ENCODE peak calls at places on chromosomes 6 and 20, in four cellular contexts. T is OCI-LY7, G is MM.1S, P is GM23248. B is an unnamed sample. For H3K36me3 and H3K79me2, the result is how much of the 10 kb centered on the place peaks cover.

GRCh38 chr6:125787791-125788190 is 3.0 kb upstream of the NCOA7 start:
- DNase-seq in T (peak), G (no peak), P (peak), B (no peak)

GRCh38 chr20:13220857-13221297 is at the start of gene ISM1:
- DNase-seq in T (no peak), G (peak), P (peak), B (peak)

GRCh38 chr6:2729921-2730320 is 20.8 kb downstream of the MYLK4 start:
- DNase-seq in T (no peak), G (no peak), P (no peak), B (no peak)

GRCh38 chr6:83914953-83915352 is 55.5 kb downstream of the CYB5R4 start:
- DNase-seq in T (no peak), G (no peak), P (no peak), B (no peak)

GRCh38 chr20:38897267-38897666 is 28.9 kb upstream of the FAM83D start:
- DNase-seq in T (no peak), G (no peak), P (no peak), B (no peak)

GRCh38 chr6:18515767-18516166 is 128.6 kb downstream of the RNF144B start:
- DNase-seq in T (no peak), G (no peak), P (peak), B (no peak)

GRCh38 chr20:8795404-8795803 is 273.5 kb upstream of the PLCB4 start:
- DNase-seq in T (no peak), G (peak), P (no peak), B (no peak)

GRCh38 chr6:88232753-88233152 is 66.6 kb upstream of the CNR1 start:
- DNase-seq in T (no peak), G (no peak), P (no peak), B (no peak)

GRCh38 chr20:37976862-37977261 is 56.4 kb downstream of the TTI1 start:
- DNase-seq in T (peak), G (no peak), P (no peak), B (peak)

GRCh38 chr6:75170666-75171065 is 35.2 kb downstream of the COL12A1 start:
- DNase-seq in T (no peak), G (no peak), P (peak), B (no peak)

GRCh38 chr6:83590413-83590812 is 78.1 kb downstream of the PRSS35 start:
- DNase-seq in T (no peak), G (no peak), P (peak), B (no peak)

GRCh38 chr6:9514146-9514545 is 900.7 kb downstream of the TFAP2A start:
- DNase-seq in T (no peak), G (no peak), P (no peak), B (no peak)

GRCh38 chr20:57577679-57578475 is 17.0 kb downstream of the PCK1 start:
- DNase-seq in T (no peak), G (no peak), P (no peak), B (no peak)

GRCh38 chr6:1388081-1388926 is 1.1 kb upstream of the FOXF2 start:
- DNase-seq in T (no peak), G (no peak), P (no peak), B (peak)

GRCh38 chr6:152206072-152206818 is 398.8 kb downstream of the ESR1 start:
- DNase-seq in T (peak), G (no peak), P (peak), B (peak)

GRCh38 chr6:106053484-106053883 is 32.7 kb upstream of the PRDM1 start:
- DNase-seq in T (no peak), G (no peak), P (no peak), B (no peak)

GRCh38 chr6:166946125-166946524 is 10.2 kb downstream of the RNASET2 start:
- DNase-seq in T (no peak), G (no peak), P (no peak), B (no peak)
- H3K36me3 ChIP-seq in T (half or more), G (under half), P (under half), B (under half)

GRCh38 chr20:6038256-6038655 is 15.6 kb downstream of the LRRN4 start:
- DNase-seq in T (no peak), G (no peak), P (no peak), B (peak)
- TF ChIP-seq EZH2phosphoT487 in T (no peak), G (no peak), P (no peak), B (no peak)

GRCh38 chr20:50813801-50814200 is 18.9 kb downstream of the BCAS4 start:
- DNase-seq in T (peak), G (no peak), P (no peak), B (no peak)

GRCh38 chr20:50813101-50813643 is 18.3 kb downstream of the BCAS4 start:
- DNase-seq in T (peak), G (no peak), P (no peak), B (no peak)

GRCh38 chr20:50806126-50806768 is 11.4 kb downstream of the BCAS4 start:
- DNase-seq in T (no peak), G (no peak), P (no peak), B (no peak)

GRCh38 chr20:50810842-50811241 is 16.0 kb downstream of the BCAS4 start:
- DNase-seq in T (peak), G (no peak), P (no peak), B (no peak)

GRCh38 chr20:50810063-50810462 is 15.2 kb downstream of the BCAS4 start:
- DNase-seq in T (peak), G (no peak), P (peak), B (no peak)
- H3K79me2 ChIP-seq in T (half or more), G (under half), P (under half), B (under half)

DNA sequence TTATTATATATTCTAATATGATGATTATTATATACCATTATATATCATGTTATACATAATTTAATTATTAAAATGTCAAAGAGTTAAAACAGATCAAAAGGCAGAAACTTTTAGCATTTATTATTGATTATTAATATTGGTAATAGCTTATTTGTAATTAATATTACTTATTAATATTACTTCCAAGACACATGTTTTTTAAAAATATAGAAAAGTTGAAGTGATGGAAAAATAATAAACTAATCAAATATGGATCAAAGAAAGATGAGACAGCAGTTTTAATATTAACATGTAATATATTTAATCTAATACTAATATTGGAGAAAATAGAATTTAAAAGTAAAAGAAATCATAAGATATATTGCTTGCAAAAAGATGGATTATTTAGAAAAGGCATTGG is 154.6 kb upstream of the TAB2 start:
- DNase-seq in T (no peak), G (no peak), P (no peak), B (no peak)
- H3K36me3 ChIP-seq in T (under half), G (under half), P (under half), B (under half)

GRCh38 chr6:48610846-48611245 is 499.8 kb upstream of the PTCHD4 start:
- DNase-seq in T (no peak), G (no peak), P (peak), B (no peak)
- TF ChIP-seq EZH2phosphoT487 in T (no peak), G (no peak), P (no peak), B (no peak)

DNA sequence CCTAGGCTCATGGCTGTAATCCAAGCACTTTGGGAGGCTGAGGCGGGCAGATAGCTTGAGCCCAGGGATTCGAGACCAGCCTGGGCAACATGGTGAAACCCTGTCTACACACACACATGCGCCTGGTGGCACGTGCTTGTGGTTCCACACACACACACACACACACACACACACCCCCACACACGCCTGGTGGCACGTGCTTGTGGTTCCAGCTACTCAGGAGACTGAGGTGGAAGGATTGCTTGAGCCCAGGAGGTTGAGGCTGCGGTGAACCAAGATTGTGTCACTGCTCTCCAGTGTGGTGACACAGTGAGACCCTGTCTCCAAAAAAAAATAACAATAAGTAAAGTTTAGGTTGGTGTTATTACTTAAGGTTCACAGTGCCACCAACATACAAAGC is 165.8 kb downstream of the ZFAND3 start:
- DNase-seq in T (no peak), G (no peak), P (no peak), B (no peak)
- H3K79me2 ChIP-seq in T (under half), G (under half), P (half or more), B (half or more)

GRCh38 chr20:63275825-63276224 is 3.2 kb downstream of the ARFGAP1 start:
- DNase-seq in T (no peak), G (no peak), P (no peak), B (no peak)
- H3K36me3 ChIP-seq in T (under half), G (under half), P (under half), B (under half)

GRCh38 chr20:33393609-33394008 is 7.7 kb downstream of the CDK5RAP1 start:
- DNase-seq in T (no peak), G (no peak), P (peak), B (no peak)
- TF ChIP-seq EZH2phosphoT487 in T (no peak), G (no peak), P (no peak), B (no peak)

GRCh38 chr20:63023836-63024571 is 17.2 kb upstream of the BHLHE23 start:
- DNase-seq in T (no peak), G (no peak), P (no peak), B (no peak)
- H3K79me2 ChIP-seq in T (under half), G (under half), P (under half), B (under half)

GRCh38 chr6:57162008-57162407 is 10.1 kb upstream of the BAG2 start:
- DNase-seq in T (no peak), G (no peak), P (no peak), B (no peak)

GRCh38 chr6:57159127-57159526 is 13.0 kb upstream of the BAG2 start:
- DNase-seq in T (no peak), G (no peak), P (no peak), B (no peak)

GRCh38 chr6:57162516-57162915 is 9.6 kb upstream of the BAG2 start:
- DNase-seq in T (no peak), G (no peak), P (peak), B (no peak)

DNA sequence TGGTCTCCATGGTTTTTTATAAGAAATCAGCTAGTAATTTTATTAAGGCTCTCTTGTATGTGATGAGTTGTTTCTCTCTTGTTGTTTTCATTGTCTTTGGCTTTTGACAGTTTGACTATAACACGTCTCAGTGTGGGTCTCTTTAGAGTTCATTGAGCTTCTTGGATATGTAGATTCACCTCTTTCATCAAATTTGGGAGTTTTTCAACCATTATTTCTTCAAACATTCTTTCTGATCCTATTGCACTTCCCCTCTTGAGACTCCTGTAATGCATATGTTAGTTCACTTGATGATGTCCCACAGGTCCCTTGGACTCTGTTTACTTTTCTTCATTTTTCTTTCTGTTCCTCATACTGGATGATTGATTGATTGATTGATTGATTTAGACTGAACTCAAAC is 7.0 kb upstream of the BAG2 start:
- DNase-seq in T (no peak), G (no peak), P (no peak), B (no peak)
- H3K36me3 ChIP-seq in T (half or more), G (under half), P (half or more), B (under half)